ENCODE peak calls at places on chromosomes 1 and 21, in nine cellular contexts. Z, F, D, H, A, G, P, J and N are unnamed samples.

GRCh38 chr1:64960731-64961130 is 5.6 kb downstream of the JAK1 start:
- DNase-seq in Z (no peak), A (no peak), J (no peak), H (peak; percentile 25), P (peak; percentile 49), F (no peak), D (no peak), G (no peak), N (no peak)

GRCh38 chr1:207578796-207579435 is 66.0 kb upstream of the CR1L start:
- DNase-seq in J (no peak), F (no peak), Z (no peak), G (no peak), H (no peak), D (no peak), P (no peak), A (no peak), N (no peak)

GRCh38 chr1:218433744-218434143 is 88.6 kb downstream of the TGFB2 start:
- DNase-seq in A (no peak), G (peak; percentile 57), D (no peak), Z (no peak), J (no peak), F (peak; percentile 46), P (peak; percentile 24), H (no peak), N (peak; percentile 65)

GRCh38 chr1:52769346-52770033 is 43.2 kb downstream of the ZYG11B start:
- DNase-seq in P (no peak), A (no peak), Z (no peak), J (no peak), F (no peak), G (no peak), H (no peak), D (no peak), N (no peak)

GRCh38 chr1:30422251-30422650 is 301.1 kb downstream of the MATN1 start:
- DNase-seq in Z (no peak), A (no peak), J (no peak), H (no peak), P (no peak), F (no peak), D (no peak), G (no peak), N (no peak)

GRCh38 chr1:192861860-192862259 is 53.0 kb downstream of the RGS2 start:
- DNase-seq in J (no peak), A (no peak), F (no peak), P (no peak), G (no peak), Z (no peak), D (peak; percentile 16), H (no peak), N (no peak)

GRCh38 chr1:193846411-193846810 is 660.0 kb upstream of the B3GALT2 start:
- DNase-seq in J (no peak), D (no peak), Z (no peak), P (no peak), H (no peak), G (no peak), F (no peak), A (no peak), N (no peak)

GRCh38 chr1:26530898-26531598 is 1.5 kb downstream of the RPS6KA1 start:
- DNase-seq in A (peak; percentile 93), Z (peak; percentile 93), P (no peak), D (no peak), G (peak; percentile 19), F (peak; percentile 55), J (peak; percentile 92), H (peak; percentile 49), N (peak; percentile 58)

GRCh38 chr21:16741228-16741665 is 771.6 kb upstream of the CXADR start:
- DNase-seq in F (no peak), P (no peak), J (no peak), H (no peak), A (no peak), Z (no peak), G (no peak), D (no peak), N (peak; percentile 96)

GRCh38 chr1:162404550-162405160 is 7.3 kb downstream of the SH2D1B start:
- DNase-seq in J (no peak), P (no peak), H (no peak), Z (no peak), G (peak; percentile 50), D (no peak), F (peak; percentile 87), A (no peak), N (peak; percentile 83)

GRCh38 chr21:42238185-42238934 is 19.4 kb downstream of the ABCG1 start:
- DNase-seq in F (no peak), G (no peak), A (no peak), H (peak; percentile 33), J (no peak), Z (peak; percentile 36), P (no peak), D (no peak), N (no peak)

GRCh38 chr21:36156815-36157670 is at the start of gene DOP1B:
- DNase-seq in F (peak; percentile 30), J (no peak), D (peak; percentile 23), H (peak; percentile 43), Z (no peak), G (no peak), P (peak; percentile 53), A (peak; percentile 67), N (no peak)

GRCh38 chr1:81192647-81193642 is 607.8 kb upstream of the ADGRL2 start:
- DNase-seq in A (no peak), D (no peak), H (no peak), Z (no peak), F (no peak), P (peak; percentile 18), J (no peak), G (no peak), N (no peak)

GRCh38 chr1:91601554-91602322 is 101.1 kb downstream of the CDC7 start:
- DNase-seq in P (no peak), H (no peak), G (no peak), Z (no peak), F (no peak), J (no peak), D (no peak), A (no peak), N (no peak)

GRCh38 chr1:91605566-91605965 is 104.9 kb downstream of the CDC7 start:
- DNase-seq in J (no peak), G (no peak), Z (no peak), A (no peak), F (no peak), D (no peak), P (no peak), H (no peak), N (no peak)

GRCh38 chr1:91606546-91607078 is 106.0 kb downstream of the CDC7 start:
- DNase-seq in F (no peak), D (no peak), H (no peak), J (no peak), A (no peak), Z (no peak), G (no peak), P (no peak), N (no peak)

GRCh38 chr1:91603409-91603808 is 102.8 kb downstream of the CDC7 start:
- DNase-seq in D (no peak), P (no peak), A (no peak), G (no peak), J (no peak), Z (no peak), H (no peak), F (no peak), N (no peak)

DNA sequence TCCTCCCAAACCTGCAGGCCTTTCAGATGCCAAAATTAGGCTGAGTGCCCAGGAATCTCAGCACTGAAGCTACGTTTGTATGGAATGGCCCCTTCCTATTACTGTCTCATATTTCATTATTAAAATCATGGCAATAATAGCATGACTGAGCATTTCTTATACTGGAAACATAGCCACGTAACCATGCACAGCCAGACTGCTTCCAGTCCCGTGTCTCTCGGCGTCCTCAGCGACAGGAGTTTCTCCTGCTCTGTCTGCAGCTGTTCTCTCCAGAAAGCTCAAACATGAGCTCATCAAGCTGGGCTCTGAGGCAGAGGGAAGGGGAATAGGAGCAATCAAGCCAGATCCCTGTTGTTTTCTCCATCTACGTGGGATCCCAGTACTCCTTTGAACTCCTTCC is 104.0 kb downstream of the CDC7 start:
- DNase-seq in H (no peak), A (no peak), J (peak; percentile 30), P (no peak), G (peak; percentile 68), F (peak; percentile 61), Z (no peak), D (no peak), N (no peak)
- H2AFZ ChIP-seq in H (no peak overlapping the region), A (no peak overlapping the region), J (no peak overlapping the region), P (no peak overlapping the region), G (peak overlapping the region; percentile 27), F (peak overlapping the region; percentile 83), Z (no peak overlapping the region), D (no peak overlapping the region), N (peak overlapping the region; percentile 1)

GRCh38 chr1:154492115-154492514 is 9.9 kb upstream of the TDRD10 start:
- DNase-seq in J (no peak), A (no peak), Z (no peak), G (no peak), H (no peak), D (no peak), P (no peak), F (no peak), N (no peak)
- H3K4me3 ChIP-seq in J (no peak overlapping the region), A (no peak overlapping the region), Z (no peak overlapping the region), G (no peak overlapping the region), H (no peak overlapping the region), D (no peak overlapping the region), P (no peak overlapping the region), F (no peak overlapping the region), N (no peak overlapping the region)

GRCh38 chr1:170538687-170539086 is 6.7 kb downstream of the GORAB start:
- DNase-seq in F (no peak), G (no peak), D (no peak), P (no peak), J (no peak), A (no peak), H (no peak), Z (no peak), N (no peak)
- H3K4me1 ChIP-seq in F (peaks cover 30% of the 10 kb centered on the region), G (peaks cover 10% of the 10 kb centered on the region), D (peaks cover 3% of the 10 kb centered on the region), P (no peaks in the 10 kb centered on the region), J (no peaks in the 10 kb centered on the region), A (no peaks in the 10 kb centered on the region), H (no peaks in the 10 kb centered on the region), Z (no peaks in the 10 kb centered on the region), N (no peaks in the 10 kb centered on the region)

DNA sequence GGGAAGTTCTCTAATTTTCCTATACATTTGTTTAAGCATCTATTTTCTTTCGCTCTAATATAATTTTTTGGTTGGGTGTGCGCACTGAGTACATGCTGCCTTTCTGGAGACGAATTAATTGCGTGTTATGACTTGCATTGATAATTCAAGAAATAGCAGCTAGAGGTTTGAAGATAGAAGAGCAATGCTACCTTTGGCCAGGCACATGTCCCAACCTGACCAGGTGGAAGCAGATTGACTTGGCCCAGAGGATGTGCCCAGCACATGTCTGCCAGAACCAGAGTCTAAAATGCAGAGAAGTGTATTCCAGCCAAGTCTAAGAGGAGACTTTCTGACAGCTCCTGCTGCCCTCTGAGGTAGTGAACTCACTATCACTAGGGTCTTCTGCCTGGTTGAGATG is 114.3 kb downstream of the SLC35F3 start:
- DNase-seq in F (no peak), G (no peak), P (no peak), Z (no peak), A (no peak), D (no peak), J (no peak), H (no peak), N (no peak)
- H2AFZ ChIP-seq in F (no peak overlapping the region), G (no peak overlapping the region), P (no peak overlapping the region), Z (no peak overlapping the region), A (no peak overlapping the region), D (no peak overlapping the region), J (no peak overlapping the region), H (no peak overlapping the region), N (no peak overlapping the region)